ENCODE peak calls at places on chromosomes 12 and 14, in five cellular contexts. One of them, this sample, is unnamed.
A peak's percentile ranks its signal among the peaks of the same experiment; 100 is the strongest.

GRCh38 chr12:3933074-3933818 is 60.0 kb upstream of the PARP11 start:
- DNase-seq in IMR-90: no peak
- DNase-seq in K562: no peak
- DNase-seq in mucosa of descending colon: no peak
- DNase-seq in uterus: no peak
- DNase-seq in this sample: no peak

GRCh38 chr12:45726594-45727300 is 2.8 kb upstream of the ARID2 start:
- DNase-seq in IMR-90: peak; percentile 21
- DNase-seq in K562: peak; percentile 37
- DNase-seq in mucosa of descending colon: peak; percentile 77
- DNase-seq in uterus: peak; percentile 58
- DNase-seq in this sample: no peak

GRCh38 chr12:8078400-8078799 is 3.7 kb upstream of the NECAP1 start:
- DNase-seq in IMR-90: peak; percentile 87
- DNase-seq in K562: peak; percentile 23
- DNase-seq in mucosa of descending colon: no peak
- DNase-seq in uterus: no peak
- DNase-seq in this sample: no peak

GRCh38 chr14:87131879-87132278 is 861.1 kb downstream of the GALC start:
- DNase-seq in IMR-90: peak; percentile 74
- DNase-seq in K562: no peak
- DNase-seq in mucosa of descending colon: no peak
- DNase-seq in uterus: no peak
- DNase-seq in this sample: peak; percentile 80

GRCh38 chr12:15209782-15210181 is 11.4 kb downstream of the RERG start:
- DNase-seq in IMR-90: peak; percentile 40
- DNase-seq in K562: no peak
- DNase-seq in mucosa of descending colon: no peak
- DNase-seq in uterus: no peak
- DNase-seq in this sample: no peak

GRCh38 chr14:99035712-99036593 is 236.0 kb downstream of the BCL11B start:
- DNase-seq in IMR-90: peak; percentile 43
- DNase-seq in K562: no peak
- DNase-seq in mucosa of descending colon: peak; percentile 58
- DNase-seq in uterus: peak; percentile 82
- DNase-seq in this sample: peak; percentile 77

GRCh38 chr12:18340796-18341195 is 79.5 kb downstream of the PIK3C2G start:
- DNase-seq in IMR-90: no peak
- DNase-seq in K562: no peak
- DNase-seq in mucosa of descending colon: no peak
- DNase-seq in uterus: peak; percentile 25
- DNase-seq in this sample: no peak

GRCh38 chr14:66231823-66232222 is 254.3 kb upstream of the CCDC196 start:
- DNase-seq in IMR-90: no peak
- DNase-seq in K562: no peak
- DNase-seq in mucosa of descending colon: no peak
- DNase-seq in uterus: no peak
- DNase-seq in this sample: no peak

GRCh38 chr12:27979145-27979544 is 6.6 kb upstream of the PTHLH start:
- DNase-seq in IMR-90: peak; percentile 48
- DNase-seq in K562: no peak
- DNase-seq in mucosa of descending colon: no peak
- DNase-seq in uterus: no peak
- DNase-seq in this sample: no peak

GRCh38 chr12:82757059-82757458 is 70.4 kb downstream of the TMTC2 start:
- DNase-seq in IMR-90: no peak
- DNase-seq in K562: no peak
- DNase-seq in mucosa of descending colon: no peak
- DNase-seq in uterus: no peak
- DNase-seq in this sample: no peak

GRCh38 chr14:92646952-92647461 is 101.4 kb downstream of the LGMN start:
- DNase-seq in IMR-90: peak; percentile 94
- DNase-seq in K562: no peak
- DNase-seq in mucosa of descending colon: peak; percentile 17
- DNase-seq in uterus: peak; percentile 80
- DNase-seq in this sample: no peak

GRCh38 chr12:53253298-53253697 is 14.8 kb upstream of the ESPL1 start:
- DNase-seq in IMR-90: no peak
- DNase-seq in K562: no peak
- DNase-seq in mucosa of descending colon: no peak
- DNase-seq in uterus: no peak
- DNase-seq in this sample: no peak

GRCh38 chr12:45637706-45638105 is 91.8 kb upstream of the ARID2 start:
- DNase-seq in IMR-90: peak; percentile 93
- DNase-seq in K562: no peak
- DNase-seq in mucosa of descending colon: no peak
- DNase-seq in uterus: no peak
- DNase-seq in this sample: no peak

GRCh38 chr12:131097247-131098177 is 143.8 kb downstream of the ADGRD1 start:
- DNase-seq in IMR-90: no peak
- DNase-seq in K562: no peak
- DNase-seq in mucosa of descending colon: peak; percentile 14
- DNase-seq in uterus: peak; percentile 15
- DNase-seq in this sample: no peak

GRCh38 chr14:100017578-100017977 is 47.6 kb upstream of the EVL start:
- DNase-seq in IMR-90: peak; percentile 89
- DNase-seq in K562: no peak
- DNase-seq in mucosa of descending colon: no peak
- DNase-seq in uterus: no peak
- DNase-seq in this sample: no peak

GRCh38 chr12:19248929-19249602 is 119.5 kb downstream of the PLEKHA5 start:
- DNase-seq in IMR-90: peak; percentile 88
- DNase-seq in K562: no peak
- DNase-seq in mucosa of descending colon: no peak
- DNase-seq in uterus: no peak
- DNase-seq in this sample: no peak

GRCh38 chr14:89447182-89447970 is 30.3 kb upstream of the FOXN3 start:
- DNase-seq in IMR-90: no peak
- DNase-seq in K562: no peak
- DNase-seq in mucosa of descending colon: no peak
- DNase-seq in uterus: no peak
- DNase-seq in this sample: no peak

GRCh38 chr12:90301734-90302133 is 593.1 kb upstream of the ATP2B1 start:
- DNase-seq in IMR-90: no peak
- DNase-seq in K562: no peak
- DNase-seq in mucosa of descending colon: no peak
- DNase-seq in uterus: no peak
- DNase-seq in this sample: no peak

GRCh38 chr12:21073822-21074460 is 57.1 kb upstream of the SLCO1B1 start:
- DNase-seq in IMR-90: no peak
- DNase-seq in K562: no peak
- DNase-seq in mucosa of descending colon: no peak
- DNase-seq in uterus: no peak
- DNase-seq in this sample: no peak

GRCh38 chr14:101009531-101009930 is 106.0 kb upstream of the RTL1 start:
- DNase-seq in IMR-90: no peak
- DNase-seq in K562: no peak
- DNase-seq in mucosa of descending colon: no peak
- DNase-seq in uterus: peak; percentile 4
- DNase-seq in this sample: no peak

GRCh38 chr12:79247494-79247893 is 382.9 kb downstream of the SYT1 start:
- DNase-seq in IMR-90: no peak
- DNase-seq in K562: no peak
- DNase-seq in mucosa of descending colon: no peak
- DNase-seq in uterus: no peak
- DNase-seq in this sample: no peak

GRCh38 chr14:75452900-75453816 is 25.3 kb downstream of the JDP2 start:
- DNase-seq in IMR-90: peak; percentile 89
- DNase-seq in K562: no peak
- DNase-seq in mucosa of descending colon: no peak
- DNase-seq in uterus: peak; percentile 84
- DNase-seq in this sample: peak; percentile 53

GRCh38 chr12:80493466-80493865 is 49.4 kb downstream of the PTPRQ start:
- DNase-seq in IMR-90: no peak
- DNase-seq in K562: no peak
- DNase-seq in mucosa of descending colon: no peak
- DNase-seq in uterus: no peak
- DNase-seq in this sample: no peak

GRCh38 chr12:92342574-92342973 is 196.9 kb upstream of the BTG1 start:
- DNase-seq in IMR-90: no peak
- DNase-seq in K562: no peak
- DNase-seq in mucosa of descending colon: no peak
- DNase-seq in uterus: no peak
- DNase-seq in this sample: no peak

GRCh38 chr12:110585231-110585799 is 2.2 kb upstream of the PPTC7 start:
- DNase-seq in IMR-90: peak; percentile 32
- DNase-seq in K562: no peak
- DNase-seq in mucosa of descending colon: no peak
- DNase-seq in uterus: no peak
- DNase-seq in this sample: no peak

GRCh38 chr12:107514887-107515445 is 170.6 kb upstream of the PWP1 start:
- DNase-seq in IMR-90: peak; percentile 67
- DNase-seq in K562: no peak
- DNase-seq in mucosa of descending colon: no peak
- DNase-seq in uterus: no peak
- DNase-seq in this sample: peak; percentile 71

GRCh38 chr14:47022721-47023120 is 371.1 kb upstream of the RPL10L start:
- DNase-seq in IMR-90: no peak
- DNase-seq in K562: no peak
- DNase-seq in mucosa of descending colon: no peak
- DNase-seq in uterus: no peak
- DNase-seq in this sample: no peak

GRCh38 chr12:41965996-41966395 is 178.7 kb downstream of the GXYLT1 start:
- DNase-seq in IMR-90: no peak
- DNase-seq in K562: no peak
- DNase-seq in mucosa of descending colon: no peak
- DNase-seq in uterus: no peak
- DNase-seq in this sample: no peak

GRCh38 chr12:41966916-41967315 is 177.8 kb downstream of the GXYLT1 start:
- DNase-seq in IMR-90: no peak
- DNase-seq in K562: no peak
- DNase-seq in mucosa of descending colon: no peak
- DNase-seq in uterus: no peak
- DNase-seq in this sample: no peak

GRCh38 chr12:41959271-41959670 is 185.4 kb downstream of the GXYLT1 start:
- DNase-seq in IMR-90: no peak
- DNase-seq in K562: no peak
- DNase-seq in mucosa of descending colon: no peak
- DNase-seq in uterus: no peak
- DNase-seq in this sample: no peak

GRCh38 chr12:41962171-41962572 is 182.5 kb downstream of the GXYLT1 start:
- DNase-seq in IMR-90: no peak
- DNase-seq in K562: no peak
- DNase-seq in mucosa of descending colon: no peak
- DNase-seq in uterus: no peak
- DNase-seq in this sample: no peak

DNA sequence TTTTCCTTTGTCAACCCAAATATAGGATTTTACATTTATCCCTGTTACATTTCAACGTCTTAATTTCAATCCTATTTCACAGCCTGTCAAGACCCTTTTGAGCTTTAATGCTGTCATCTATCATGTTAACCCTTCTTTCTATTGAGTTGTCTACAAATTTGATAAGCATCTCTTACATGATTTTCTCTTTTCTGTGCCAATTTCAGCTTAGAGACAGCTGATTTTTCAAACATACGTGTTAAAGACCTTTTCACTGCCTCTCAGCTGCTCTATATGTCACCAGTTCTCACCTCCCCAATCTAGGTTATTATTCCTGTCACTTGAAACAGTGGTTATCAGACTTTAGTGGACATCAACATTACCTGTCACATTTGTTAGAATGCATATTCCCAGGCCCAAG is 181.3 kb downstream of the GXYLT1 start:
- DNase-seq in IMR-90: no peak
- DNase-seq in K562: no peak
- DNase-seq in mucosa of descending colon: no peak
- DNase-seq in uterus: no peak
- DNase-seq in this sample: no peak
- TF ChIP-seq CTCF in IMR-90: no peak
- TF ChIP-seq CTCF in K562: no peak
- TF ChIP-seq CTCF in mucosa of descending colon: no peak
- TF ChIP-seq CTCF in uterus: no peak
- TF ChIP-seq CTCF in this sample: no peak

GRCh38 chr12:125329239-125330238 is 264.3 kb downstream of the AACS start:
- DNase-seq in IMR-90: no peak
- DNase-seq in K562: no peak
- DNase-seq in mucosa of descending colon: no peak
- DNase-seq in uterus: no peak
- DNase-seq in this sample: no peak

GRCh38 chr12:125332900-125333299 is 267.7 kb downstream of the AACS start:
- DNase-seq in IMR-90: no peak
- DNase-seq in K562: no peak
- DNase-seq in mucosa of descending colon: no peak
- DNase-seq in uterus: no peak
- DNase-seq in this sample: no peak

GRCh38 chr12:125330645-125331341 is 265.6 kb downstream of the AACS start:
- DNase-seq in IMR-90: no peak
- DNase-seq in K562: peak; percentile 85
- DNase-seq in mucosa of descending colon: peak; percentile 85
- DNase-seq in uterus: peak; percentile 22
- DNase-seq in this sample: no peak

GRCh38 chr12:125336246-125336645 is 271.0 kb downstream of the AACS start:
- DNase-seq in IMR-90: no peak
- DNase-seq in K562: no peak
- DNase-seq in mucosa of descending colon: no peak
- DNase-seq in uterus: no peak
- DNase-seq in this sample: no peak

GRCh38 chr12:125331342-125332052 is 266.3 kb downstream of the AACS start:
- DNase-seq in IMR-90: no peak
- DNase-seq in K562: no peak
- DNase-seq in mucosa of descending colon: no peak
- DNase-seq in uterus: no peak
- DNase-seq in this sample: no peak
- H3K4me3 ChIP-seq in IMR-90: no peak overlapping the region
- H3K4me3 ChIP-seq in K562: peak overlapping the region; percentile 11
- H3K4me3 ChIP-seq in mucosa of descending colon: no peak overlapping the region
- H3K4me3 ChIP-seq in uterus: peak overlapping the region; percentile 20
- H3K4me3 ChIP-seq in this sample: peak overlapping the region; percentile 20

GRCh38 chr12:57092876-57093411 is 4.0 kb downstream of the NAB2 start:
- DNase-seq in IMR-90: no peak
- DNase-seq in K562: peak; percentile 43
- DNase-seq in mucosa of descending colon: no peak
- DNase-seq in uterus: no peak
- DNase-seq in this sample: no peak
- H3K36me3 ChIP-seq in IMR-90: peaks cover 65% of the 10 kb centered on the region
- H3K36me3 ChIP-seq in K562: peaks cover 67% of the 10 kb centered on the region
- H3K36me3 ChIP-seq in mucosa of descending colon: no peaks in the 10 kb centered on the region
- H3K36me3 ChIP-seq in uterus: no peaks in the 10 kb centered on the region
- H3K36me3 ChIP-seq in this sample: peaks cover 3% of the 10 kb centered on the region

DNA sequence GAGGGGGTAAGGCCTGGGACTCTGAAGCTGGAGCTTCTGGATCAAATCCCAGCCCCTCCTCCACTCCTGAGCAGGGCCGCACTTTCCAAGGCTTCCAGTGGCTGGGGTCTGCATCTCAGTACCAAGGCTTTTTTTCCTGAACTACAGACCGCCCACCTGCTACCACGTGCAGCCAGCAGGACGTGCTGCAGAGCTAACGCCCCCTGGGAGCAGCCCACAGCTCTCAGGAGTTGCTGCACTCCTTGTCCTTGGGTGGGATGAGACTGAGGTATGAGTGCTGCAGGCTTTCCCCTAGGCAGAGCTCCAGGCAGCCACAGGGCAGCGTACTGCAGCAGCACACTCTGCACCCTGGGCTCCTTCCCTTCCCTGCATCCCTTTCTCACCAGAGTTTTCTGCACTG is 25.8 kb downstream of the RBM19 start:
- DNase-seq in IMR-90: no peak
- DNase-seq in K562: no peak
- DNase-seq in mucosa of descending colon: no peak
- DNase-seq in uterus: no peak
- DNase-seq in this sample: no peak
- TF ChIP-seq CTCF in IMR-90: no peak
- TF ChIP-seq CTCF in K562: no peak
- TF ChIP-seq CTCF in mucosa of descending colon: no peak
- TF ChIP-seq CTCF in uterus: no peak
- TF ChIP-seq CTCF in this sample: no peak

GRCh38 chr14:81476816-81477215 is 56.8 kb downstream of the SEL1L start:
- DNase-seq in IMR-90: no peak
- DNase-seq in K562: no peak
- DNase-seq in mucosa of descending colon: no peak
- DNase-seq in uterus: no peak
- DNase-seq in this sample: no peak
- H3K4me3 ChIP-seq in IMR-90: no peak overlapping the region
- H3K4me3 ChIP-seq in K562: no peak overlapping the region
- H3K4me3 ChIP-seq in mucosa of descending colon: no peak overlapping the region
- H3K4me3 ChIP-seq in uterus: no peak overlapping the region
- H3K4me3 ChIP-seq in this sample: no peak overlapping the region

This sample was measured in kidney epithelial cell.